ENCODE peak calls at places on chromosomes 12 and 14, in five cellular contexts. One of them, this sample, is unnamed. For H3K9me3, the result is how much of the 10 kb centered on the place peaks cover.

GRCh38 chr12:1083888-1084262 is 92.9 kb downstream of the ERC1 start:
- DNase-seq in colonic mucosa: no peak
- DNase-seq in body of pancreas: peak
- DNase-seq in AG04450: peak
- DNase-seq in cardiac muscle cell: peak
- DNase-seq in this sample: peak

GRCh38 chr14:100891051-100891450 is 12.5 kb downstream of the RTL1 start:
- DNase-seq in AG04450: no peak
- DNase-seq in cardiac muscle cell: no peak
- DNase-seq in colonic mucosa: no peak
- DNase-seq in body of pancreas: no peak
- DNase-seq in this sample: no peak

GRCh38 chr14:64970041-64970440 is 2.1 kb downstream of the RAB15 start:
- DNase-seq in AG04450: no peak
- DNase-seq in colonic mucosa: peak
- DNase-seq in body of pancreas: no peak
- DNase-seq in cardiac muscle cell: no peak
- DNase-seq in this sample: no peak

GRCh38 chr14:104973215-104974145 is 4.7 kb downstream of the AHNAK2 start:
- DNase-seq in cardiac muscle cell: peak
- DNase-seq in colonic mucosa: peak
- DNase-seq in AG04450: peak
- DNase-seq in body of pancreas: peak
- DNase-seq in this sample: peak

GRCh38 chr12:34404377-34405285 is 382.3 kb downstream of the ALG10 start:
- DNase-seq in AG04450: no peak
- DNase-seq in colonic mucosa: peak
- DNase-seq in body of pancreas: peak
- DNase-seq in cardiac muscle cell: no peak
- DNase-seq in this sample: peak

GRCh38 chr12:87760943-87761342 is 268.3 kb downstream of the C12orf50 start:
- DNase-seq in colonic mucosa: no peak
- DNase-seq in AG04450: no peak
- DNase-seq in body of pancreas: no peak
- DNase-seq in cardiac muscle cell: no peak
- DNase-seq in this sample: no peak

GRCh38 chr14:32366256-32366655 is 37.2 kb downstream of the AKAP6 start:
- DNase-seq in colonic mucosa: no peak
- DNase-seq in AG04450: no peak
- DNase-seq in cardiac muscle cell: peak
- DNase-seq in body of pancreas: no peak
- DNase-seq in this sample: peak

GRCh38 chr14:76742961-76743360 is 18.3 kb upstream of the VASH1 start:
- DNase-seq in body of pancreas: no peak
- DNase-seq in AG04450: no peak
- DNase-seq in cardiac muscle cell: no peak
- DNase-seq in colonic mucosa: no peak
- DNase-seq in this sample: no peak

GRCh38 chr12:48286665-48287064 is 64.1 kb downstream of the ZNF641 start:
- DNase-seq in AG04450: no peak
- DNase-seq in cardiac muscle cell: peak
- DNase-seq in body of pancreas: peak
- DNase-seq in colonic mucosa: no peak
- DNase-seq in this sample: no peak

GRCh38 chr12:47387991-47388390 is 308.2 kb upstream of the AMIGO2 start:
- DNase-seq in cardiac muscle cell: no peak
- DNase-seq in colonic mucosa: no peak
- DNase-seq in body of pancreas: no peak
- DNase-seq in AG04450: no peak
- DNase-seq in this sample: no peak

GRCh38 chr12:121404734-121405133 is 4.8 kb downstream of the RNF34 start:
- DNase-seq in cardiac muscle cell: peak
- DNase-seq in colonic mucosa: no peak
- DNase-seq in AG04450: no peak
- DNase-seq in body of pancreas: peak
- DNase-seq in this sample: no peak

GRCh38 chr14:65824285-65824977 is 411.9 kb downstream of the FUT8 start:
- DNase-seq in cardiac muscle cell: peak
- DNase-seq in body of pancreas: peak
- DNase-seq in AG04450: peak
- DNase-seq in colonic mucosa: peak
- DNase-seq in this sample: peak

GRCh38 chr14:102928412-102929348 is 6.2 kb downstream of the AMN start:
- DNase-seq in AG04450: no peak
- DNase-seq in colonic mucosa: peak
- DNase-seq in cardiac muscle cell: peak
- DNase-seq in body of pancreas: peak
- DNase-seq in this sample: peak

GRCh38 chr12:131091413-131091975 is 137.8 kb downstream of the ADGRD1 start:
- DNase-seq in colonic mucosa: no peak
- DNase-seq in cardiac muscle cell: no peak
- DNase-seq in body of pancreas: no peak
- DNase-seq in AG04450: no peak
- DNase-seq in this sample: no peak

GRCh38 chr12:15939111-15939510 is 28.0 kb downstream of the DERA start:
- DNase-seq in colonic mucosa: no peak
- DNase-seq in body of pancreas: no peak
- DNase-seq in AG04450: no peak
- DNase-seq in cardiac muscle cell: no peak
- DNase-seq in this sample: no peak

GRCh38 chr14:66359500-66359899 is 126.7 kb upstream of the CCDC196 start:
- DNase-seq in colonic mucosa: no peak
- DNase-seq in body of pancreas: peak
- DNase-seq in AG04450: peak
- DNase-seq in cardiac muscle cell: peak
- DNase-seq in this sample: peak

GRCh38 chr14:94011795-94012194 is 14.3 kb upstream of the OTUB2 start:
- DNase-seq in cardiac muscle cell: no peak
- DNase-seq in body of pancreas: no peak
- DNase-seq in AG04450: no peak
- DNase-seq in colonic mucosa: no peak
- DNase-seq in this sample: no peak

GRCh38 chr14:68820999-68821683 is 28.3 kb upstream of the ZFP36L1 start:
- DNase-seq in AG04450: no peak
- DNase-seq in cardiac muscle cell: no peak
- DNase-seq in body of pancreas: no peak
- DNase-seq in colonic mucosa: no peak
- DNase-seq in this sample: no peak

GRCh38 chr12:46218509-46219095 is 50.2 kb downstream of the SLC38A1 start:
- DNase-seq in colonic mucosa: peak
- DNase-seq in AG04450: no peak
- DNase-seq in body of pancreas: no peak
- DNase-seq in cardiac muscle cell: no peak
- DNase-seq in this sample: no peak

GRCh38 chr14:103679351-103679750 is 35.9 kb downstream of the XRCC3 start:
- DNase-seq in cardiac muscle cell: peak
- DNase-seq in body of pancreas: peak
- DNase-seq in AG04450: no peak
- DNase-seq in colonic mucosa: peak
- DNase-seq in this sample: peak

GRCh38 chr12:132786192-132786591 is 24.6 kb upstream of the ANKLE2 start:
- DNase-seq in AG04450: no peak
- DNase-seq in body of pancreas: no peak
- DNase-seq in colonic mucosa: no peak
- DNase-seq in cardiac muscle cell: no peak
- DNase-seq in this sample: no peak

GRCh38 chr12:42590324-42590934 is 883 bp upstream of the PRICKLE1 start:
- DNase-seq in colonic mucosa: peak
- DNase-seq in AG04450: no peak
- DNase-seq in body of pancreas: peak
- DNase-seq in cardiac muscle cell: peak
- DNase-seq in this sample: no peak

GRCh38 chr12:42588308-42588836 is 1.2 kb downstream of the PRICKLE1 start:
- DNase-seq in body of pancreas: no peak
- DNase-seq in colonic mucosa: no peak
- DNase-seq in cardiac muscle cell: peak
- DNase-seq in AG04450: no peak
- DNase-seq in this sample: no peak

GRCh38 chr12:42587564-42588307 is 1.8 kb downstream of the PRICKLE1 start:
- DNase-seq in cardiac muscle cell: peak
- DNase-seq in body of pancreas: no peak
- DNase-seq in AG04450: no peak
- DNase-seq in colonic mucosa: no peak
- DNase-seq in this sample: no peak

GRCh38 chr12:42589465-42590323 is at the start of gene PRICKLE1:
- DNase-seq in AG04450: no peak
- DNase-seq in body of pancreas: peak
- DNase-seq in colonic mucosa: no peak
- DNase-seq in cardiac muscle cell: peak
- DNase-seq in this sample: no peak

DNA sequence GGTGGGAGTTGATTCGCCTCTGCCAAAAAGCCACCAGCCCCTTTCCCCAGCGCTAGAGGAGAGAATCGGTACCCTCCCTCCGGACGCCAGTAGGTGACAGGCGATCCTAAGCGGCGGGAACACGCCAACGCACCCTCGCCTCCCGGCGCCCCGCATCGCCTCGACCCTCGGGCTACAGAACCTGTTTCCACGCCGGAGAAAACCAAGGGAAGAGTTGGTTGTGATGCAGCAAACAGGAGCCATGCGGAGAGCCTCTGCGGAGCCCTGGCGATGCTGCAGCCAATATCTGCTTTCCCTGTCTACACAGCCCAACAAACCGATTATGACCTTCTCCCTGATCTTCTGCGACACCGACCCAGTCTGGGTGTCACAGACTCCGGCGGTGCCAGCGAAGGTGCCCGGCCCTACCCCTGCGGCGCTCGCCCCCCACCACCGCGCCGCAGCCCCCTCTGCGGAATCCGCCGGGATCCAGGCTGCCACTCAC is 523 bp downstream of the PRICKLE1 start:
- DNase-seq in body of pancreas: peak
- DNase-seq in AG04450: no peak
- DNase-seq in cardiac muscle cell: peak
- DNase-seq in colonic mucosa: no peak
- DNase-seq in this sample: no peak
- TF ChIP-seq CTCF in body of pancreas: peak
- TF ChIP-seq CTCF in AG04450: peak
- TF ChIP-seq CTCF in cardiac muscle cell: peak
- TF ChIP-seq CTCF in colonic mucosa: no peak
- TF ChIP-seq CTCF in this sample: no peak

GRCh38 chr14:89519000-89519399 is 102.0 kb upstream of the FOXN3 start:
- DNase-seq in AG04450: peak
- DNase-seq in cardiac muscle cell: peak
- DNase-seq in colonic mucosa: no peak
- DNase-seq in body of pancreas: no peak
- DNase-seq in this sample: no peak
- H3K9me3 ChIP-seq in AG04450: under half
- H3K9me3 ChIP-seq in cardiac muscle cell: under half
- H3K9me3 ChIP-seq in colonic mucosa: under half
- H3K9me3 ChIP-seq in body of pancreas: under half
- H3K9me3 ChIP-seq in this sample: under half

GRCh38 chr14:24213866-24214652 is 771 bp upstream of the CHMP4A start:
- DNase-seq in cardiac muscle cell: no peak
- DNase-seq in colonic mucosa: no peak
- DNase-seq in body of pancreas: no peak
- DNase-seq in AG04450: no peak
- DNase-seq in this sample: no peak

GRCh38 chr14:24211311-24211710 is 2.0 kb downstream of the CHMP4A start:
- DNase-seq in cardiac muscle cell: no peak
- DNase-seq in colonic mucosa: no peak
- DNase-seq in body of pancreas: no peak
- DNase-seq in AG04450: no peak
- DNase-seq in this sample: no peak

GRCh38 chr14:24215495-24216344 is at the start of gene MDP1:
- DNase-seq in colonic mucosa: peak
- DNase-seq in body of pancreas: peak
- DNase-seq in AG04450: peak
- DNase-seq in cardiac muscle cell: peak
- DNase-seq in this sample: peak

GRCh38 chr14:24216345-24216699 is 456 bp upstream of the MDP1 start:
- DNase-seq in body of pancreas: no peak
- DNase-seq in colonic mucosa: no peak
- DNase-seq in AG04450: no peak
- DNase-seq in cardiac muscle cell: no peak
- DNase-seq in this sample: no peak

DNA sequence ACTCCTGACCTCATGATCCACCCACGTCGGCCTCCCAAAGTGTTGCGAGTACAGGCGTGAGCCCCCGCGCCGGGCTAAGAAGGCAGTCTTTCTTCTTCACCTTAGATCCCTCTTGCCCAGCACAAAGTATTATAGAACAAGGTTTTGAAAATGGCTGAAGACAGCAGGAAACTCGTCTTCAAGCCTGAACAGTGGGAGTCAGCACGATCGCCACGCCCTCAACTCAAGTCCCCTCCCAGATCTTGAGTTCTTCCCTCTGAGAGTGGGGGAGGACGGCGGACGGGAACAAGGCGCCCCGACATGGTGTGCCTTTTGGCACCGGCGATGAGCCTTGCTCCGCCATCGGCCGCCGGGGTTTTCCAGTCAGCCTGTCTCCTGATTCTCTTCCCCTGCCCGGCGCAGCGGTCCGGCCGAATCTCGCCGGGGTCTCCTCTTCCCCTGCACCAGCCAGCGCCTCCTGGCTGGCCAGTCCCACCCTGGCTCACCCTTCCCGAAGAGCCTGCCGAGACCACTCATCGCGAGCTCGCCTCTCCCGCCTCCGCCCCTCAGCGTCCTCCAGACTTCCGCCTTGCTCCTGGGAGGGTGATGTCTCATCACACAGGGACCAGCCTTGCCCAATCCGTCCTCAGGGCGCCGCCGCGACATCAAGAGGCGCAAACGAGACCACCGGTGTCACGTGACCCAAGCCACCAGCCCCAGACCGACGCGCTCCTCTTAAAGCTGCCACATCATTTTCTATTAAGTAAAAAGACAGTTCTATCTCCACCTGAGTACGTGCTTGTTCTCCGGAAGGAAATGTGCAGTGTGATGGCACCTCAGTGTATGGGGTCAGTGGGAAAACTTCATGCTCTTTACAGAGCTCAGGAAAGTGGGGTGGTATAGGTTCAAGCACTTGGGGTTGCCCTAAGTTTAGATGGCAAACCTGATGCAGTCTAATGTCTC is at the start of gene CHMP4A:
- DNase-seq in body of pancreas: peak
- DNase-seq in AG04450: peak
- DNase-seq in colonic mucosa: peak
- DNase-seq in cardiac muscle cell: peak
- DNase-seq in this sample: peak
- TF ChIP-seq CTCF in body of pancreas: peak
- TF ChIP-seq CTCF in AG04450: peak
- TF ChIP-seq CTCF in colonic mucosa: no peak
- TF ChIP-seq CTCF in cardiac muscle cell: peak
- TF ChIP-seq CTCF in this sample: peak

GRCh38 chr12:31903025-31903424 is 56.2 kb upstream of the RESF1 start:
- DNase-seq in colonic mucosa: no peak
- DNase-seq in body of pancreas: no peak
- DNase-seq in cardiac muscle cell: no peak
- DNase-seq in AG04450: no peak
- DNase-seq in this sample: no peak

GRCh38 chr12:31896514-31897039 is 62.6 kb upstream of the RESF1 start:
- DNase-seq in body of pancreas: peak
- DNase-seq in AG04450: no peak
- DNase-seq in colonic mucosa: peak
- DNase-seq in cardiac muscle cell: peak
- DNase-seq in this sample: peak

GRCh38 chr12:31897791-31898503 is 61.3 kb upstream of the RESF1 start:
- DNase-seq in AG04450: no peak
- DNase-seq in body of pancreas: peak
- DNase-seq in colonic mucosa: no peak
- DNase-seq in cardiac muscle cell: peak
- DNase-seq in this sample: no peak

GRCh38 chr12:31899136-31899535 is 60.1 kb upstream of the RESF1 start:
- DNase-seq in AG04450: no peak
- DNase-seq in body of pancreas: no peak
- DNase-seq in colonic mucosa: no peak
- DNase-seq in cardiac muscle cell: no peak
- DNase-seq in this sample: no peak

GRCh38 chr12:31900271-31900670 is 58.9 kb upstream of the RESF1 start:
- DNase-seq in AG04450: no peak
- DNase-seq in body of pancreas: no peak
- DNase-seq in colonic mucosa: no peak
- DNase-seq in cardiac muscle cell: peak
- DNase-seq in this sample: no peak
- H3K9me3 ChIP-seq in AG04450: under half
- H3K9me3 ChIP-seq in body of pancreas: under half
- H3K9me3 ChIP-seq in colonic mucosa: under half
- H3K9me3 ChIP-seq in cardiac muscle cell: under half
- H3K9me3 ChIP-seq in this sample: under half

This sample was measured in prostate gland.